ENCODE peak calls at places on chromosomes 12 and 14, in seven cellular contexts. V is activated T-helper 1 cell treated with Interleukin-2 at 50 U/mL for 16 hours; P is activated naive CD8-positive, alpha-beta T cell treated with anti-CD3 and anti-CD28 coated beads, Interleukin-2, amount 50 U/mL, for 24 hours; T is stimulated activated CD8-positive, alpha-beta memory T cell treated with anti-CD3 and anti-CD28 coated beads, Interleukin-7, amount 100 ng/mL, for 24 hours; Q is stimulated activated naive B cell treated with anti-CD40 and anti-IgM and Interleukin-4, amounts not matched to agents 10 μg/mL and 1 μg/mL and 100 μg/mL, for 72 hours; A is tibial nerve; C is caudate nucleus. G is an unnamed sample.

GRCh38 chr12:120738252-120739030 is 12.8 kb downstream of the ACADS start:
- DNase-seq in V (no peak), P (no peak), T (no peak), Q (no peak), A (no peak), C (no peak), G (no peak)

GRCh38 chr12:71950819-71951218 is 12.2 kb downstream of the TPH2 start:
- DNase-seq in V (no peak), P (no peak), T (no peak), Q (no peak), A (no peak), C (no peak), G (no peak)

GRCh38 chr12:32983968-32984367 is 87.4 kb upstream of the PKP2 start:
- DNase-seq in V (no peak), P (no peak), T (no peak), Q (no peak), A (no peak), C (no peak), G (no peak)

GRCh38 chr14:72894623-72895378 is 900 bp upstream of the DPF3 start:
- DNase-seq in V (no peak), P (peak), T (no peak), Q (no peak), A (no peak), C (no peak), G (peak)

GRCh38 chr14:86038401-86038985 is 508.5 kb downstream of the FLRT2 start:
- DNase-seq in V (no peak), P (peak), T (no peak), Q (peak), A (no peak), C (no peak), G (peak)

GRCh38 chr14:90853116-90853515 is 36.9 kb upstream of the TTC7B start:
- DNase-seq in V (no peak), P (no peak), T (no peak), Q (no peak), A (no peak), C (no peak), G (no peak)

GRCh38 chr14:55152052-55152753 is 23.2 kb downstream of the LGALS3 start:
- DNase-seq in V (no peak), P (no peak), T (no peak), Q (no peak), A (no peak), C (no peak), G (no peak)

GRCh38 chr12:49894754-49895153 is 8.9 kb downstream of the FAIM2 start:
- DNase-seq in V (no peak), P (no peak), T (no peak), Q (no peak), A (no peak), C (no peak), G (no peak)

GRCh38 chr14:73903028-73903427 is 16.4 kb downstream of the ZNF410 start:
- DNase-seq in V (no peak), P (no peak), T (no peak), Q (no peak), A (no peak), C (no peak), G (no peak)

GRCh38 chr12:85804663-85805062 is 31.5 kb downstream of the RASSF9 start:
- DNase-seq in V (no peak), P (no peak), T (no peak), Q (no peak), A (no peak), C (no peak), G (no peak)

GRCh38 chr12:22130671-22131070 is 84.7 kb downstream of the CMAS start:
- DNase-seq in V (no peak), P (no peak), T (no peak), Q (no peak), A (no peak), C (no peak), G (no peak)

GRCh38 chr12:1544991-1545700 is 49.2 kb downstream of the FBXL14 start:
- DNase-seq in V (no peak), P (no peak), T (no peak), Q (no peak), A (peak), C (no peak), G (no peak)

GRCh38 chr14:75156901-75157300 is 19.5 kb downstream of the TMED10 start:
- DNase-seq in V (no peak), P (no peak), T (no peak), Q (no peak), A (no peak), C (no peak), G (peak)

GRCh38 chr12:27635349-27635972 is 60.8 kb upstream of the REP15 start:
- DNase-seq in V (no peak), P (no peak), T (no peak), Q (no peak), A (no peak), C (no peak), G (no peak)

GRCh38 chr14:55707365-55707804 is 127.4 kb downstream of the KTN1 start:
- DNase-seq in V (no peak), P (no peak), T (no peak), Q (no peak), A (peak), C (no peak), G (no peak)

GRCh38 chr14:54642950-54643695 is 76.2 kb downstream of the SAMD4A start:
- DNase-seq in V (no peak), P (no peak), T (no peak), Q (no peak), A (no peak), C (no peak), G (no peak)

G was measured in naive thymus-derived CD4-positive, alpha-beta T cell.